ENCODE peak calls at places on chromosome 22, in six cellular contexts. One of them, this sample, is unnamed.

GRCh38 chr22:41596776-41597634 is 7.4 kb upstream of the PMM1 start:
- DNase-seq in lung microvascular endothelial cell: peak
- DNase-seq in AG10803: peak
- DNase-seq in HT1080: peak
- DNase-seq in psoas muscle: peak
- DNase-seq in fibroblast of pulmonary artery: peak
- DNase-seq in this sample: peak

GRCh38 chr22:22037740-22038139 is 55.2 kb upstream of the TOP3B start:
- DNase-seq in lung microvascular endothelial cell: peak
- DNase-seq in AG10803: no peak
- DNase-seq in HT1080: peak
- DNase-seq in psoas muscle: no peak
- DNase-seq in fibroblast of pulmonary artery: peak
- DNase-seq in this sample: no peak

GRCh38 chr22:23495614-23496444 is 84.3 kb downstream of the IGLL1 start:
- DNase-seq in lung microvascular endothelial cell: no peak
- DNase-seq in AG10803: no peak
- DNase-seq in HT1080: no peak
- DNase-seq in psoas muscle: no peak
- DNase-seq in fibroblast of pulmonary artery: no peak
- DNase-seq in this sample: no peak

GRCh38 chr22:39979458-39979857 is 15.3 kb upstream of the FAM83F start:
- DNase-seq in lung microvascular endothelial cell: no peak
- DNase-seq in AG10803: no peak
- DNase-seq in HT1080: no peak
- DNase-seq in psoas muscle: no peak
- DNase-seq in fibroblast of pulmonary artery: no peak
- DNase-seq in this sample: no peak

GRCh38 chr22:21921184-21921721 is 31.4 kb downstream of the PPM1F start:
- DNase-seq in lung microvascular endothelial cell: no peak
- DNase-seq in AG10803: no peak
- DNase-seq in HT1080: no peak
- DNase-seq in psoas muscle: no peak
- DNase-seq in fibroblast of pulmonary artery: no peak
- DNase-seq in this sample: no peak

GRCh38 chr22:23394525-23395326 is 185.4 kb downstream of the IGLL1 start:
- DNase-seq in lung microvascular endothelial cell: no peak
- DNase-seq in AG10803: no peak
- DNase-seq in HT1080: no peak
- DNase-seq in psoas muscle: no peak
- DNase-seq in fibroblast of pulmonary artery: no peak
- DNase-seq in this sample: no peak

GRCh38 chr22:21991774-21992173 is 9.2 kb upstream of the TOP3B start:
- DNase-seq in lung microvascular endothelial cell: no peak
- DNase-seq in AG10803: no peak
- DNase-seq in HT1080: no peak
- DNase-seq in psoas muscle: no peak
- DNase-seq in fibroblast of pulmonary artery: no peak
- DNase-seq in this sample: no peak

GRCh38 chr22:35023692-35024363 is 42.1 kb upstream of the ISX start:
- DNase-seq in lung microvascular endothelial cell: peak
- DNase-seq in AG10803: peak
- DNase-seq in HT1080: peak
- DNase-seq in psoas muscle: peak
- DNase-seq in fibroblast of pulmonary artery: peak
- DNase-seq in this sample: peak

GRCh38 chr22:27952779-27953178 is 33.7 kb upstream of the PITPNB start:
- DNase-seq in lung microvascular endothelial cell: peak
- DNase-seq in AG10803: peak
- DNase-seq in HT1080: no peak
- DNase-seq in psoas muscle: no peak
- DNase-seq in fibroblast of pulmonary artery: peak
- DNase-seq in this sample: no peak

GRCh38 chr22:40422558-40423245 is 52.3 kb downstream of the SGSM3 start:
- DNase-seq in lung microvascular endothelial cell: no peak
- DNase-seq in AG10803: no peak
- DNase-seq in HT1080: no peak
- DNase-seq in psoas muscle: no peak
- DNase-seq in fibroblast of pulmonary artery: no peak
- DNase-seq in this sample: no peak

GRCh38 chr22:17009640-17010291 is 1.7 kb upstream of the GAB4 start:
- DNase-seq in lung microvascular endothelial cell: no peak
- DNase-seq in AG10803: no peak
- DNase-seq in HT1080: no peak
- DNase-seq in psoas muscle: no peak
- DNase-seq in fibroblast of pulmonary artery: no peak
- DNase-seq in this sample: no peak

GRCh38 chr22:18056802-18057474 is 20.9 kb upstream of the PEX26 start:
- DNase-seq in lung microvascular endothelial cell: no peak
- DNase-seq in AG10803: no peak
- DNase-seq in HT1080: no peak
- DNase-seq in psoas muscle: no peak
- DNase-seq in fibroblast of pulmonary artery: no peak
- DNase-seq in this sample: peak

GRCh38 chr22:40348025-40348658 is 1.8 kb downstream of the ADSL start:
- DNase-seq in lung microvascular endothelial cell: peak
- DNase-seq in AG10803: peak
- DNase-seq in HT1080: peak
- DNase-seq in psoas muscle: peak
- DNase-seq in fibroblast of pulmonary artery: peak
- DNase-seq in this sample: peak

GRCh38 chr22:39733191-39733590 is 160.4 kb downstream of the ENTHD1 start:
- DNase-seq in lung microvascular endothelial cell: no peak
- DNase-seq in AG10803: no peak
- DNase-seq in HT1080: no peak
- DNase-seq in psoas muscle: no peak
- DNase-seq in fibroblast of pulmonary artery: no peak
- DNase-seq in this sample: no peak

GRCh38 chr22:45312856-45313255 is 3.1 kb downstream of the FAM118A start:
- DNase-seq in lung microvascular endothelial cell: no peak
- DNase-seq in AG10803: no peak
- DNase-seq in HT1080: no peak
- DNase-seq in psoas muscle: no peak
- DNase-seq in fibroblast of pulmonary artery: no peak
- DNase-seq in this sample: no peak

GRCh38 chr22:36144886-36145541 is 15.5 kb downstream of the APOL3 start:
- DNase-seq in lung microvascular endothelial cell: peak
- DNase-seq in AG10803: peak
- DNase-seq in HT1080: peak
- DNase-seq in psoas muscle: peak
- DNase-seq in fibroblast of pulmonary artery: peak
- DNase-seq in this sample: peak

GRCh38 chr22:34877506-34877905 is 188.5 kb upstream of the ISX start:
- DNase-seq in lung microvascular endothelial cell: no peak
- DNase-seq in AG10803: peak
- DNase-seq in HT1080: no peak
- DNase-seq in psoas muscle: no peak
- DNase-seq in fibroblast of pulmonary artery: no peak
- DNase-seq in this sample: peak

GRCh38 chr22:47606426-47606825 is 844.0 kb downstream of the TBC1D22A start:
- DNase-seq in lung microvascular endothelial cell: no peak
- DNase-seq in AG10803: no peak
- DNase-seq in HT1080: no peak
- DNase-seq in psoas muscle: no peak
- DNase-seq in fibroblast of pulmonary artery: no peak
- DNase-seq in this sample: no peak

GRCh38 chr22:46087816-46088277 is 62.5 kb upstream of the PPARA start:
- DNase-seq in lung microvascular endothelial cell: peak
- DNase-seq in AG10803: peak
- DNase-seq in HT1080: peak
- DNase-seq in psoas muscle: peak
- DNase-seq in fibroblast of pulmonary artery: peak
- DNase-seq in this sample: peak

GRCh38 chr22:30562391-30562790 is 12.1 kb downstream of the GAL3ST1 start:
- DNase-seq in lung microvascular endothelial cell: no peak
- DNase-seq in AG10803: no peak
- DNase-seq in HT1080: no peak
- DNase-seq in psoas muscle: no peak
- DNase-seq in fibroblast of pulmonary artery: no peak
- DNase-seq in this sample: peak

GRCh38 chr22:46352691-46353386 is 17.3 kb downstream of the TRMU start:
- DNase-seq in lung microvascular endothelial cell: peak
- DNase-seq in AG10803: no peak
- DNase-seq in HT1080: peak
- DNase-seq in psoas muscle: peak
- DNase-seq in fibroblast of pulmonary artery: peak
- DNase-seq in this sample: peak

GRCh38 chr22:43919106-43919965 is 4.3 kb upstream of the PNPLA3 start:
- DNase-seq in lung microvascular endothelial cell: no peak
- DNase-seq in AG10803: peak
- DNase-seq in HT1080: no peak
- DNase-seq in psoas muscle: no peak
- DNase-seq in fibroblast of pulmonary artery: no peak
- DNase-seq in this sample: no peak

GRCh38 chr22:48309115-48309705 is 1518.5 kb downstream of the BRD1 start:
- DNase-seq in lung microvascular endothelial cell: no peak
- DNase-seq in AG10803: no peak
- DNase-seq in HT1080: no peak
- DNase-seq in psoas muscle: no peak
- DNase-seq in fibroblast of pulmonary artery: no peak
- DNase-seq in this sample: no peak

GRCh38 chr22:24142241-24142640 is 39.0 kb upstream of the SUSD2 start:
- DNase-seq in lung microvascular endothelial cell: no peak
- DNase-seq in AG10803: no peak
- DNase-seq in HT1080: no peak
- DNase-seq in psoas muscle: no peak
- DNase-seq in fibroblast of pulmonary artery: no peak
- DNase-seq in this sample: peak

GRCh38 chr22:36332623-36333331 is 55.0 kb downstream of the MYH9 start:
- DNase-seq in lung microvascular endothelial cell: peak
- DNase-seq in AG10803: peak
- DNase-seq in HT1080: peak
- DNase-seq in psoas muscle: no peak
- DNase-seq in fibroblast of pulmonary artery: peak
- DNase-seq in this sample: peak

GRCh38 chr22:41256254-41256897 is 15.6 kb upstream of the CHADL start:
- DNase-seq in lung microvascular endothelial cell: peak
- DNase-seq in AG10803: peak
- DNase-seq in HT1080: peak
- DNase-seq in psoas muscle: no peak
- DNase-seq in fibroblast of pulmonary artery: peak
- DNase-seq in this sample: peak

GRCh38 chr22:24465566-24465965 is 29.6 kb upstream of the UPB1 start:
- DNase-seq in lung microvascular endothelial cell: peak
- DNase-seq in AG10803: peak
- DNase-seq in HT1080: peak
- DNase-seq in psoas muscle: no peak
- DNase-seq in fibroblast of pulmonary artery: peak
- DNase-seq in this sample: peak

GRCh38 chr22:38314992-38315800 is 2.0 kb downstream of the CSNK1E start:
- DNase-seq in lung microvascular endothelial cell: peak
- DNase-seq in AG10803: peak
- DNase-seq in HT1080: peak
- DNase-seq in psoas muscle: no peak
- DNase-seq in fibroblast of pulmonary artery: no peak
- DNase-seq in this sample: no peak